ENCODE peak calls at places on chromosomes 1 and 21, in ten cellular contexts. K is cardiac fibroblast; E is H9; G is right lobe of liver; O is fibroblast of lung; M is activated T-helper 1 cell treated with anti-CD3 and anti-CD28 coated beads, Interleukin-12 subunit alpha, Interleukin-12 subunit beta, Interleukin-2, Interleukin-4 antibody, amounts not matched to agents 30 ng/mL and 10 ng/mL and 1 ng/mL, durations not matched to agents 14 hours and 24 hours and 36 hours; D is neural crest cell; S is fibroblast of gingiva; B is heart left ventricle; Q is mucosa of gallbladder. I is an unnamed sample.

GRCh38 chr1:104105466-104105865 is 355.8 kb downstream of the AMY1C start:
- DNase-seq in K (no peak), E (no peak), G (no peak), O (no peak), M (no peak), D (no peak), S (no peak), B (no peak), Q (no peak), I (no peak)

GRCh38 chr21:32702702-32703101 is 25.1 kb downstream of the SYNJ1 start:
- DNase-seq in K (peak), E (no peak), G (no peak), O (peak), M (no peak), D (no peak), S (peak), B (no peak), Q (no peak), I (peak)

GRCh38 chr1:119605686-119606085 is 42.4 kb downstream of the ZNF697 start:
- DNase-seq in K (no peak), E (no peak), G (no peak), O (no peak), M (no peak), D (no peak), S (no peak), B (no peak), Q (no peak), I (no peak)

GRCh38 chr1:107315652-107316051 is 174.8 kb downstream of the NTNG1 start:
- DNase-seq in K (no peak), E (no peak), G (no peak), O (no peak), M (no peak), D (no peak), S (no peak), B (no peak), Q (no peak), I (no peak)

GRCh38 chr1:51850420-51851297 is 27.9 kb downstream of the NRDC start:
- DNase-seq in K (no peak), E (no peak), G (no peak), O (no peak), M (no peak), D (no peak), S (no peak), B (no peak), Q (no peak), I (no peak)

GRCh38 chr1:63906053-63906704 is 132.4 kb downstream of the ROR1 start:
- DNase-seq in K (no peak), E (no peak), G (no peak), O (peak), M (no peak), D (no peak), S (no peak), B (no peak), Q (no peak), I (no peak)

GRCh38 chr1:173052681-173053196 is 2.0 kb upstream of the TNFSF18 start:
- DNase-seq in K (no peak), E (no peak), G (no peak), O (no peak), M (no peak), D (no peak), S (no peak), B (no peak), Q (no peak), I (no peak)

GRCh38 chr1:12447849-12448312 is 170.1 kb downstream of the DHRS3 start:
- DNase-seq in K (peak), E (no peak), G (no peak), O (peak), M (no peak), D (no peak), S (peak), B (no peak), Q (no peak), I (peak)

GRCh38 chr1:93774707-93775106 is 93.1 kb upstream of the BCAR3 start:
- DNase-seq in K (no peak), E (no peak), G (no peak), O (no peak), M (no peak), D (no peak), S (peak), B (no peak), Q (no peak), I (no peak)

GRCh38 chr1:75127916-75128717 is 6.1 kb upstream of the LHX8 start:
- DNase-seq in K (no peak), E (peak), G (no peak), O (no peak), M (no peak), D (no peak), S (peak), B (no peak), Q (no peak), I (no peak)

GRCh38 chr1:86517336-86517735 is 29.5 kb upstream of the CLCA4 start:
- DNase-seq in K (no peak), E (no peak), G (no peak), O (no peak), M (no peak), D (no peak), S (no peak), B (no peak), Q (no peak), I (no peak)

GRCh38 chr1:235866207-235866912 is at the start of gene LYST:
- DNase-seq in K (peak), E (peak), G (peak), O (peak), M (peak), D (peak), S (peak), B (peak), Q (peak), I (peak)

GRCh38 chr1:240582953-240583352 is 29.0 kb downstream of the GREM2 start:
- DNase-seq in K (no peak), E (no peak), G (no peak), O (no peak), M (no peak), D (no peak), S (peak), B (no peak), Q (no peak), I (peak)

GRCh38 chr1:154407866-154408777 is 3.0 kb downstream of the IL6R start:
- DNase-seq in K (no peak), E (no peak), G (no peak), O (peak), M (no peak), D (no peak), S (no peak), B (no peak), Q (no peak), I (no peak)

GRCh38 chr21:42118901-42119300 is 47.8 kb downstream of the UMODL1 start:
- DNase-seq in K (no peak), E (no peak), G (no peak), O (no peak), M (no peak), D (no peak), S (no peak), B (peak), Q (no peak), I (peak)

GRCh38 chr21:25561668-25562641 is 45.3 kb downstream of the MRPL39 start:
- DNase-seq in K (peak), E (peak), G (peak), O (peak), M (peak), D (peak), S (peak), B (peak), Q (peak), I (peak)

GRCh38 chr1:117318011-117318410 is 49.2 kb upstream of the MAN1A2 start:
- DNase-seq in K (no peak), E (no peak), G (no peak), O (no peak), M (no peak), D (no peak), S (no peak), B (no peak), Q (no peak), I (no peak)

GRCh38 chr1:43404353-43404752 is 14.7 kb downstream of the SZT2 start:
- DNase-seq in K (no peak), E (no peak), G (no peak), O (no peak), M (no peak), D (no peak), S (no peak), B (no peak), Q (no peak), I (no peak)

GRCh38 chr1:20322081-20322824 is 31.6 kb downstream of the VWA5B1 start:
- DNase-seq in K (no peak), E (no peak), G (no peak), O (peak), M (no peak), D (no peak), S (no peak), B (no peak), Q (no peak), I (peak)

GRCh38 chr1:63463248-63463647 is 59.8 kb downstream of the ITGB3BP start:
- DNase-seq in K (peak), E (no peak), G (no peak), O (peak), M (no peak), D (no peak), S (peak), B (no peak), Q (no peak), I (peak)

GRCh38 chr1:161427733-161428516 is 60.2 kb upstream of the CFAP126 start:
- DNase-seq in K (peak), E (peak), G (no peak), O (peak), M (peak), D (peak), S (peak), B (no peak), Q (no peak), I (peak)

GRCh38 chr21:45640888-45641479 is 2.5 kb upstream of the PCBP3 start:
- DNase-seq in K (peak), E (peak), G (peak), O (peak), M (no peak), D (no peak), S (peak), B (no peak), Q (no peak), I (peak)

GRCh38 chr21:46046471-46046870 is 51.4 kb upstream of the COL6A2 start:
- DNase-seq in K (no peak), E (peak), G (no peak), O (no peak), M (no peak), D (no peak), S (no peak), B (no peak), Q (no peak), I (no peak)

GRCh38 chr1:218312509-218312908 is 27.4 kb downstream of the RRP15 start:
- DNase-seq in K (no peak), E (no peak), G (no peak), O (no peak), M (no peak), D (no peak), S (no peak), B (no peak), Q (no peak), I (peak)

GRCh38 chr1:54833146-54833545 is 32.0 kb upstream of the TTC22 start:
- DNase-seq in K (no peak), E (no peak), G (no peak), O (no peak), M (no peak), D (no peak), S (no peak), B (no peak), Q (no peak), I (no peak)

GRCh38 chr1:91844862-91845528 is 41.0 kb downstream of the TGFBR3 start:
- DNase-seq in K (peak), E (no peak), G (no peak), O (peak), M (no peak), D (no peak), S (peak), B (no peak), Q (peak), I (peak)

GRCh38 chr1:200029624-200030074 is 2.1 kb downstream of the NR5A2 start:
- DNase-seq in K (no peak), E (peak), G (no peak), O (no peak), M (no peak), D (no peak), S (no peak), B (no peak), Q (no peak), I (no peak)

GRCh38 chr1:48196168-48196716 is 26.3 kb upstream of the SLC5A9 start:
- DNase-seq in K (no peak), E (no peak), G (no peak), O (no peak), M (no peak), D (no peak), S (no peak), B (no peak), Q (no peak), I (no peak)